ENCODE peak calls at places on chromosomes 5 and 9, in seven cellular contexts. H, O, G, A, I, T and Q are unnamed samples.

GRCh38 chr9:124443625-124444024 is 6.6 kb upstream of the ADGRD2 start:
- DNase-seq in H (no peak), A (no peak), G (no peak), I (no peak), O (no peak), T (no peak), Q (no peak)

GRCh38 chr9:117097761-117098160 is 317.1 kb downstream of the ASTN2 start:
- DNase-seq in A (no peak), O (no peak), I (no peak), H (no peak), T (no peak), G (no peak), Q (no peak)

GRCh38 chr5:136018814-136019777 is 9.7 kb upstream of the TGFBI start:
- DNase-seq in O (no peak), G (no peak), A (no peak), I (no peak), T (no peak), H (peak; percentile 82), Q (peak; percentile 33)

GRCh38 chr9:89884356-89885083 is 279.7 kb downstream of the GADD45G start:
- DNase-seq in H (no peak), G (no peak), I (no peak), T (no peak), A (no peak), O (no peak), Q (peak; percentile 44)

GRCh38 chr5:76367623-76368366 is 35.3 kb upstream of the IQGAP2 start:
- DNase-seq in I (no peak), A (no peak), T (peak; percentile 44), G (peak; percentile 50), O (no peak), H (no peak), Q (no peak)

GRCh38 chr5:75051217-75051751 is 1.1 kb downstream of the GCNT4 start:
- DNase-seq in O (no peak), G (no peak), I (no peak), H (no peak), A (peak; percentile 19), T (no peak), Q (no peak)

GRCh38 chr5:149265559-149265958 is 6.1 kb upstream of the AFAP1L1 start:
- DNase-seq in O (peak; percentile 54), G (no peak), I (no peak), H (peak; percentile 43), A (peak; percentile 32), T (no peak), Q (no peak)

GRCh38 chr5:124394700-124395099 is 351.7 kb downstream of the ZNF608 start:
- DNase-seq in I (no peak), H (no peak), O (no peak), T (no peak), G (no peak), A (no peak), Q (no peak)

GRCh38 chr5:10563132-10563939 is 534 bp upstream of the ANKRD33B start:
- DNase-seq in H (peak; percentile 78), T (no peak), I (no peak), O (no peak), A (peak; percentile 78), G (peak; percentile 12), Q (no peak)

GRCh38 chr5:10565785-10566506 is 2.1 kb downstream of the ANKRD33B start:
- DNase-seq in I (no peak), O (no peak), T (no peak), G (peak; percentile 14), H (no peak), A (no peak), Q (no peak)

GRCh38 chr5:10562202-10563131 is 1.4 kb upstream of the ANKRD33B start:
- DNase-seq in G (peak; percentile 19), H (no peak), A (peak; percentile 49), T (peak; percentile 66), O (no peak), I (no peak), Q (no peak)

GRCh38 chr5:10564838-10565784 is 1.2 kb downstream of the ANKRD33B start:
- DNase-seq in G (peak; percentile 20), A (peak; percentile 62), O (no peak), H (peak; percentile 59), T (no peak), I (no peak), Q (no peak)

DNA sequence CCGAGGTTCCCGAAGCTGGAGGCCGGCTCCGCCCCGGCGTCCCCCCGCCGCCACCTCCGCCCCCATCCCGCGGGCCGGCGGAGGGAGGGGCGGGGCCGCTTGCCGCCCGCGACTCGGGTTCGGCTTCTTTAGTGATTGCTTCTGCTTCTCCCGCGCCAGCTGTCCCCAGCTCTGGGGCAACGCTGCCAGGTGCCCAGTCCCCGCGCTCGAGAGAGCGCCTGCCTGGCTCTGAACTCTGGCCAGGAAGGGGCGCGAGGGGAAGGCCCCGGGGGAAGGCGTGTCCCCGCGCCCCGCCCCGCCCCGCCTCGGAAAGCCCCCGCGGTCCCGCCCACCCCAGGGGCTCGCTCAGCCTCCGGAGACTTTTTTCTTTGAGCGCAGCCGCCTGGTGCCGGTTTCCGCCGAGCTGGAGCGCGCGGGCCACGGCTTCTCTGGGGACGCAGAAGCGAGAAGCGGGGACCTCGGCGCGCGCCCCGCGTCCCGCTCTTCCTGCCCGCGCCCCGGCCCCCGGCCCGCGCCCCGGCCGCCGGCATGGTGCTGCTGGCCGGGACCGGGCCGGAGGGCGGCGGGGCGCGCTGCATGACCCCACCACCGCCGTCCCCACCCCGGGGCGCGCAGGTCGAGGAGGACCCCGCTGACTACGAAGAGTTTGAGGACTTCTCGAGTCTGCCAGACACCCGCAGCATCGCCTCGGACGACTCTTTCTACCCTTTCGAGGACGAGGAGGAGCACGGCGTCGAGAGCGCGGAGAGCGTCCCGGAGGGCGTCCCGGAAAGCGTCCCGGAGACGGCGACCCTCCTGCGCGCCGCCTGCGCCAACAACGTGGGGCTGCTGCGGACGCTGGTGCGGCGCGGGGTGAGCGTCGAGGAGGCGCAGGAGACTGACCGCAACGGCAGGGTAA is at the start of gene ANKRD33B:
- DNase-seq in I (no peak), O (peak; percentile 80), G (peak; percentile 80), H (peak; percentile 78), A (peak; percentile 84), T (no peak), Q (no peak)
- TF ChIP-seq POLR2AphosphoS5 in I (peak; percentile 78), O (peak; percentile 73), G (no peak), H (peak; percentile 79), A (peak; percentile 63), T (peak; percentile 70), Q (no peak)

GRCh38 chr5:10166392-10166791 is 83.3 kb downstream of the ATPSCKMT start:
- DNase-seq in T (no peak), H (no peak), A (no peak), O (no peak), I (no peak), G (no peak), Q (no peak)

GRCh38 chr5:10168254-10168653 is 81.4 kb downstream of the ATPSCKMT start:
- DNase-seq in I (no peak), O (no peak), T (no peak), G (no peak), A (no peak), H (no peak), Q (no peak)

GRCh38 chr5:10162468-10162867 is 87.2 kb downstream of the ATPSCKMT start:
- DNase-seq in I (no peak), A (no peak), G (no peak), O (no peak), T (no peak), H (no peak), Q (no peak)

GRCh38 chr5:10172242-10172641 is 77.4 kb downstream of the ATPSCKMT start:
- DNase-seq in I (no peak), T (no peak), O (no peak), G (no peak), H (no peak), A (no peak), Q (no peak)

DNA sequence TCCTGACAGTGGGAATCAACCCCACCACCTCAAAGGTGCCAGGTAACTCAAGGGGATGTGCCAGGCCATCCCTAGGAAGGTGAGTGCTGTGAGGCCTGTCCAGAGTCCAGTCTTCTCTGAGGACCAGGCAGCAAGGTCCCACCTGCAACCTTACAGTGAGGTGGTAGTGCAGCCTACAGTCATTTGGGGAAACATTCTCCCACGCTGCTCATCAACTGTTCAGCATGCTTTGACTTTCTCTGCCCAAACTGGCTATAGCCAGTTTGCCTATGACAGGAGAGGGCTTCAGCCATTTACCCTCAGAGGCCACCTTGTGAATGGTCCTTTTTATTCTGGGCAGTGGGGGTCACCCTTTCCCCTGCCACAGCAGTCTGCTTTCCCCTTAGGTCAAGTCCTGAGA is 81.9 kb downstream of the ATPSCKMT start:
- DNase-seq in I (no peak), A (no peak), O (no peak), T (no peak), H (no peak), G (no peak), Q (no peak)
- TF ChIP-seq CTCF in I (no peak), A (no peak), O (no peak), T (no peak), H (no peak), G (no peak), Q (no peak)

GRCh38 chr9:123373447-123373923 is 17.5 kb downstream of the CRB2 start:
- DNase-seq in H (peak; percentile 81), O (no peak), A (peak; percentile 76), I (no peak), T (no peak), G (no peak), Q (no peak)

GRCh38 chr9:123371228-123371584 is 15.2 kb downstream of the CRB2 start:
- DNase-seq in A (no peak), O (no peak), G (no peak), H (no peak), I (no peak), T (no peak), Q (no peak)

GRCh38 chr9:123373941-123374340 is 17.9 kb downstream of the CRB2 start:
- DNase-seq in A (peak; percentile 69), T (no peak), I (no peak), G (peak; percentile 78), H (peak; percentile 93), O (no peak), Q (no peak)

GRCh38 chr9:123371805-123372590 is 16.0 kb downstream of the CRB2 start:
- DNase-seq in A (no peak), T (no peak), G (no peak), I (no peak), H (no peak), O (no peak), Q (no peak)

GRCh38 chr9:123372766-123373446 is 16.9 kb downstream of the CRB2 start:
- DNase-seq in G (no peak), O (no peak), H (no peak), I (no peak), T (no peak), A (no peak), Q (no peak)
- TF ChIP-seq POLR2AphosphoS5 in G (no peak), O (no peak), H (no peak), I (no peak), T (no peak), A (no peak), Q (no peak)

GRCh38 chr5:32325067-32325466 is 12.3 kb upstream of the MTMR12 start:
- DNase-seq in G (no peak), T (no peak), A (no peak), O (no peak), I (no peak), H (no peak), Q (no peak)

GRCh38 chr5:32325616-32326015 is 12.9 kb upstream of the MTMR12 start:
- DNase-seq in G (no peak), I (no peak), A (no peak), T (no peak), H (no peak), O (no peak), Q (no peak)

GRCh38 chr5:32322882-32323281 is 10.1 kb upstream of the MTMR12 start:
- DNase-seq in G (no peak), O (no peak), T (no peak), I (no peak), H (no peak), A (no peak), Q (no peak)

GRCh38 chr5:32326216-32326772 is 13.6 kb upstream of the MTMR12 start:
- DNase-seq in O (no peak), G (no peak), T (no peak), A (no peak), I (peak; percentile 22), H (no peak), Q (no peak)

DNA sequence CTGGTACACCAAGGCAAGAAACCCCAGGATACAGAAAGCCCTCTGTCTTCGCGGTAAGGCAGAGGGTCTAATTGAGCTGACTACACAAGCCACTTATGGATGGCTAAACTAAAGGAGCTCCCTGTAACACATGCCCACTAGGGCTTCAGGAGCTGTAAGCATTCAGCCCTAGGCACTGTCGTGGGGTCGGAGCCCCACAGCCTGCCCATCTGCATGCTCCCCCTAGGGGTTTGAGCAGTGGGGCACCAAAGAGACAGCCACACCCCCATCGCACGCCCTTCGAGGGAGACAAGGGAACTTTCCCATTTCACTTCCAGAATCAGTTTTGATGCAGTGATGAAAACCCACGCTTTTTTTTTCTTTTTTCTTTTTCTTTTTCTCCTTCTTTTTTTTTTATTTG is 11.0 kb upstream of the MTMR12 start:
- DNase-seq in G (no peak), I (no peak), A (peak; percentile 71), T (no peak), O (no peak), H (no peak), Q (no peak)
- TF ChIP-seq CTCF in G (no peak), I (peak; percentile 13), A (peak; percentile 50), T (no peak), O (no peak), H (no peak), Q (no peak)